ENCODE peak calls at places on chromosome 2, in five cellular contexts. One of them, this sample, is unnamed.

GRCh38 chr2:160256511-160256910 is 56.4 kb upstream of the ITGB6 start:
- DNase-seq in astrocyte of the spinal cord: no peak
- DNase-seq in CD4-positive, alpha-beta T cell: no peak
- DNase-seq in omental fat pad: no peak
- DNase-seq in endothelial cell: no peak
- DNase-seq in this sample: no peak

GRCh38 chr2:54613361-54613760 is 110.1 kb upstream of the EML6 start:
- DNase-seq in astrocyte of the spinal cord: peak
- DNase-seq in CD4-positive, alpha-beta T cell: no peak
- DNase-seq in omental fat pad: no peak
- DNase-seq in endothelial cell: no peak
- DNase-seq in this sample: no peak

GRCh38 chr2:160891353-160891740 is 268.9 kb upstream of the TANK start:
- DNase-seq in astrocyte of the spinal cord: no peak
- DNase-seq in CD4-positive, alpha-beta T cell: no peak
- DNase-seq in omental fat pad: no peak
- DNase-seq in endothelial cell: no peak
- DNase-seq in this sample: no peak

GRCh38 chr2:30709516-30709915 is 97.7 kb downstream of the CAPN13 start:
- DNase-seq in astrocyte of the spinal cord: no peak
- DNase-seq in CD4-positive, alpha-beta T cell: no peak
- DNase-seq in omental fat pad: no peak
- DNase-seq in endothelial cell: no peak
- DNase-seq in this sample: no peak

GRCh38 chr2:233133239-233133638 is 73.1 kb downstream of the INPP5D start:
- DNase-seq in astrocyte of the spinal cord: no peak
- DNase-seq in CD4-positive, alpha-beta T cell: no peak
- DNase-seq in omental fat pad: no peak
- DNase-seq in endothelial cell: no peak
- DNase-seq in this sample: no peak

GRCh38 chr2:3543023-3543683 is 15.0 kb downstream of the RNASEH1 start:
- DNase-seq in astrocyte of the spinal cord: no peak
- DNase-seq in CD4-positive, alpha-beta T cell: no peak
- DNase-seq in omental fat pad: no peak
- DNase-seq in endothelial cell: no peak
- DNase-seq in this sample: no peak

GRCh38 chr2:101230541-101230993 is 22.1 kb upstream of the CNOT11 start:
- DNase-seq in astrocyte of the spinal cord: peak
- DNase-seq in CD4-positive, alpha-beta T cell: no peak
- DNase-seq in omental fat pad: no peak
- DNase-seq in endothelial cell: no peak
- DNase-seq in this sample: no peak

GRCh38 chr2:144946263-144946662 is 426.3 kb upstream of the ZEB2 start:
- DNase-seq in astrocyte of the spinal cord: no peak
- DNase-seq in CD4-positive, alpha-beta T cell: no peak
- DNase-seq in omental fat pad: no peak
- DNase-seq in endothelial cell: no peak
- DNase-seq in this sample: no peak

GRCh38 chr2:25316101-25316500 is 25.6 kb downstream of the DNMT3A start:
- DNase-seq in astrocyte of the spinal cord: no peak
- DNase-seq in CD4-positive, alpha-beta T cell: no peak
- DNase-seq in omental fat pad: no peak
- DNase-seq in endothelial cell: no peak
- DNase-seq in this sample: no peak

GRCh38 chr2:124426630-124427029 is 401.5 kb downstream of the CNTNAP5 start:
- DNase-seq in astrocyte of the spinal cord: no peak
- DNase-seq in CD4-positive, alpha-beta T cell: no peak
- DNase-seq in omental fat pad: no peak
- DNase-seq in endothelial cell: no peak
- DNase-seq in this sample: no peak

GRCh38 chr2:48510329-48510728 is 19.6 kb upstream of the STON1 start:
- DNase-seq in astrocyte of the spinal cord: peak
- DNase-seq in CD4-positive, alpha-beta T cell: no peak
- DNase-seq in omental fat pad: no peak
- DNase-seq in endothelial cell: no peak
- DNase-seq in this sample: no peak

GRCh38 chr2:205274801-205275200 is 407.5 kb upstream of the NRP2 start:
- DNase-seq in astrocyte of the spinal cord: no peak
- DNase-seq in CD4-positive, alpha-beta T cell: no peak
- DNase-seq in omental fat pad: no peak
- DNase-seq in endothelial cell: no peak
- DNase-seq in this sample: no peak

GRCh38 chr2:63594622-63595021 is 5.9 kb downstream of the MDH1 start:
- DNase-seq in astrocyte of the spinal cord: no peak
- DNase-seq in CD4-positive, alpha-beta T cell: no peak
- DNase-seq in omental fat pad: no peak
- DNase-seq in endothelial cell: no peak
- DNase-seq in this sample: no peak

GRCh38 chr2:71468279-71469015 is 15.1 kb downstream of the DYSF start:
- DNase-seq in astrocyte of the spinal cord: no peak
- DNase-seq in CD4-positive, alpha-beta T cell: no peak
- DNase-seq in omental fat pad: no peak
- DNase-seq in endothelial cell: no peak
- DNase-seq in this sample: no peak

GRCh38 chr2:43158259-43158880 is 68.0 kb downstream of the ZFP36L2 start:
- DNase-seq in astrocyte of the spinal cord: peak
- DNase-seq in CD4-positive, alpha-beta T cell: no peak
- DNase-seq in omental fat pad: peak
- DNase-seq in endothelial cell: peak
- DNase-seq in this sample: no peak

GRCh38 chr2:81576713-81577112 is 1272.2 kb upstream of the LRRTM1 start:
- DNase-seq in astrocyte of the spinal cord: no peak
- DNase-seq in CD4-positive, alpha-beta T cell: no peak
- DNase-seq in omental fat pad: no peak
- DNase-seq in endothelial cell: no peak
- DNase-seq in this sample: no peak

GRCh38 chr2:21916934-21917522 is 793.3 kb downstream of the TDRD15 start:
- DNase-seq in astrocyte of the spinal cord: no peak
- DNase-seq in CD4-positive, alpha-beta T cell: no peak
- DNase-seq in omental fat pad: no peak
- DNase-seq in endothelial cell: no peak
- DNase-seq in this sample: no peak

GRCh38 chr2:221539246-221539645 is 32.9 kb downstream of the EPHA4 start:
- DNase-seq in astrocyte of the spinal cord: no peak
- DNase-seq in CD4-positive, alpha-beta T cell: no peak
- DNase-seq in omental fat pad: no peak
- DNase-seq in endothelial cell: no peak
- DNase-seq in this sample: no peak

GRCh38 chr2:174683392-174683759 is 80.9 kb downstream of the CHRNA1 start:
- DNase-seq in astrocyte of the spinal cord: peak
- DNase-seq in CD4-positive, alpha-beta T cell: no peak
- DNase-seq in omental fat pad: no peak
- DNase-seq in endothelial cell: no peak
- DNase-seq in this sample: no peak

GRCh38 chr2:207854484-207855386 is 85.0 kb upstream of the FZD5 start:
- DNase-seq in astrocyte of the spinal cord: peak
- DNase-seq in CD4-positive, alpha-beta T cell: no peak
- DNase-seq in omental fat pad: no peak
- DNase-seq in endothelial cell: no peak
- DNase-seq in this sample: peak

GRCh38 chr2:173574713-173575112 is 220.0 kb downstream of the CDCA7 start:
- DNase-seq in astrocyte of the spinal cord: peak
- DNase-seq in CD4-positive, alpha-beta T cell: no peak
- DNase-seq in omental fat pad: no peak
- DNase-seq in endothelial cell: no peak
- DNase-seq in this sample: no peak

GRCh38 chr2:218238896-218239295 is 21.9 kb downstream of the ARPC2 start:
- DNase-seq in astrocyte of the spinal cord: no peak
- DNase-seq in CD4-positive, alpha-beta T cell: no peak
- DNase-seq in omental fat pad: no peak
- DNase-seq in endothelial cell: no peak
- DNase-seq in this sample: no peak

GRCh38 chr2:217329023-217329431 is 469.2 kb upstream of the TNP1 start:
- DNase-seq in astrocyte of the spinal cord: no peak
- DNase-seq in CD4-positive, alpha-beta T cell: no peak
- DNase-seq in omental fat pad: no peak
- DNase-seq in endothelial cell: no peak
- DNase-seq in this sample: no peak

GRCh38 chr2:9251154-9252001 is 44.8 kb downstream of the ASAP2 start:
- DNase-seq in astrocyte of the spinal cord: peak
- DNase-seq in CD4-positive, alpha-beta T cell: no peak
- DNase-seq in omental fat pad: no peak
- DNase-seq in endothelial cell: no peak
- DNase-seq in this sample: no peak

GRCh38 chr2:163736433-163737168 is 793 bp upstream of the FIGN start:
- DNase-seq in astrocyte of the spinal cord: peak
- DNase-seq in CD4-positive, alpha-beta T cell: no peak
- DNase-seq in omental fat pad: peak
- DNase-seq in endothelial cell: peak
- DNase-seq in this sample: no peak

GRCh38 chr2:84249140-84249539 is 209.9 kb downstream of the SUCLG1 start:
- DNase-seq in astrocyte of the spinal cord: no peak
- DNase-seq in CD4-positive, alpha-beta T cell: no peak
- DNase-seq in omental fat pad: no peak
- DNase-seq in endothelial cell: no peak
- DNase-seq in this sample: no peak

GRCh38 chr2:134002391-134002790 is 251.5 kb upstream of the MGAT5 start:
- DNase-seq in astrocyte of the spinal cord: no peak
- DNase-seq in CD4-positive, alpha-beta T cell: no peak
- DNase-seq in omental fat pad: no peak
- DNase-seq in endothelial cell: no peak
- DNase-seq in this sample: no peak

GRCh38 chr2:128623776-128624424 is 305.2 kb upstream of the HS6ST1 start:
- DNase-seq in astrocyte of the spinal cord: peak
- DNase-seq in CD4-positive, alpha-beta T cell: no peak
- DNase-seq in omental fat pad: no peak
- DNase-seq in endothelial cell: no peak
- DNase-seq in this sample: peak

GRCh38 chr2:38016177-38016576 is 59.8 kb downstream of the CYP1B1 start:
- DNase-seq in astrocyte of the spinal cord: no peak
- DNase-seq in CD4-positive, alpha-beta T cell: no peak
- DNase-seq in omental fat pad: no peak
- DNase-seq in endothelial cell: no peak
- DNase-seq in this sample: no peak

GRCh38 chr2:200454839-200455801 is 54.7 kb downstream of the KCTD18 start:
- DNase-seq in astrocyte of the spinal cord: peak
- DNase-seq in CD4-positive, alpha-beta T cell: no peak
- DNase-seq in omental fat pad: no peak
- DNase-seq in endothelial cell: no peak
- DNase-seq in this sample: peak

GRCh38 chr2:200453142-200453852 is 56.6 kb downstream of the KCTD18 start:
- DNase-seq in astrocyte of the spinal cord: no peak
- DNase-seq in CD4-positive, alpha-beta T cell: no peak
- DNase-seq in omental fat pad: no peak
- DNase-seq in endothelial cell: no peak
- DNase-seq in this sample: no peak

GRCh38 chr2:200455958-200456421 is 53.9 kb downstream of the KCTD18 start:
- DNase-seq in astrocyte of the spinal cord: no peak
- DNase-seq in CD4-positive, alpha-beta T cell: no peak
- DNase-seq in omental fat pad: no peak
- DNase-seq in endothelial cell: no peak
- DNase-seq in this sample: no peak

GRCh38 chr2:200452377-200452776 is 57.5 kb downstream of the KCTD18 start:
- DNase-seq in astrocyte of the spinal cord: no peak
- DNase-seq in CD4-positive, alpha-beta T cell: no peak
- DNase-seq in omental fat pad: no peak
- DNase-seq in endothelial cell: no peak
- DNase-seq in this sample: no peak

DNA sequence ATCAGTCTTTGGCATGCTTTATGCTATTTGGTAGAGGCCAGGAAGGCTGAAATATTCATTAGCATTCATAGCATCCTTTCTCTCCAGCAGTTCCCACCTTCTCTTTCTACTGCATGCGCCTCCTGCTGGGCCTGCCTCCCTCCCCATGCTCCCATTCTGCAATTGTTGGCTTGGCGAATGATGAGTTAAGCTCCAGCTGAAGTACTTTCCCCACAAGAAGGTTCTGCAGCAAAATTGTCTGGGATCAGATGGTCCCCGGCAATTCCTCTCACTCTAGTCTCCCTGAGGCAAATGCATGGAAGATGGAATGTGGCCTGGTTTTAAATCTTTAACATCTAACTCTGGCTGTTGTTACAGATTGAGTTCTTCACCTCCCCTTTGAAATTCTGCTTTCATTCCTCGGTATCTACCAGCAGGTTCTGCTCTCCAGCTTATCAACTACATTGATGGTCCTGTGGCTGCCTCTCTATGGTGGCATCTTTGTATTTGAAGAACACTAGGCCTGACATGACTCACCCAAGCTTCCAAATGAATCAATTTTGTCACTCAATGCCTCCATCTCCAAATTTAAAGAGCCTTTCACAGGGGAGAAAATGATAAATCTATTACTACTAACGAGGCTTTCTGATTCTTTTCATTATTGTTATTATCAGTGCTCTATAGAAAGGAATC is 55.9 kb downstream of the KCTD18 start:
- DNase-seq in astrocyte of the spinal cord: no peak
- DNase-seq in CD4-positive, alpha-beta T cell: no peak
- DNase-seq in omental fat pad: no peak
- DNase-seq in endothelial cell: no peak
- DNase-seq in this sample: no peak
- TF ChIP-seq CTCF in astrocyte of the spinal cord: peak
- TF ChIP-seq CTCF in CD4-positive, alpha-beta T cell: no peak
- TF ChIP-seq CTCF in omental fat pad: no peak
- TF ChIP-seq CTCF in endothelial cell: no peak
- TF ChIP-seq CTCF in this sample: no peak

GRCh38 chr2:2012505-2012904 is 268.2 kb upstream of the PXDN start:
- DNase-seq in astrocyte of the spinal cord: peak
- DNase-seq in CD4-positive, alpha-beta T cell: no peak
- DNase-seq in omental fat pad: no peak
- DNase-seq in endothelial cell: no peak
- DNase-seq in this sample: no peak
- TF ChIP-seq CTCF in astrocyte of the spinal cord: no peak
- TF ChIP-seq CTCF in CD4-positive, alpha-beta T cell: no peak
- TF ChIP-seq CTCF in omental fat pad: no peak
- TF ChIP-seq CTCF in endothelial cell: no peak
- TF ChIP-seq CTCF in this sample: no peak

DNA sequence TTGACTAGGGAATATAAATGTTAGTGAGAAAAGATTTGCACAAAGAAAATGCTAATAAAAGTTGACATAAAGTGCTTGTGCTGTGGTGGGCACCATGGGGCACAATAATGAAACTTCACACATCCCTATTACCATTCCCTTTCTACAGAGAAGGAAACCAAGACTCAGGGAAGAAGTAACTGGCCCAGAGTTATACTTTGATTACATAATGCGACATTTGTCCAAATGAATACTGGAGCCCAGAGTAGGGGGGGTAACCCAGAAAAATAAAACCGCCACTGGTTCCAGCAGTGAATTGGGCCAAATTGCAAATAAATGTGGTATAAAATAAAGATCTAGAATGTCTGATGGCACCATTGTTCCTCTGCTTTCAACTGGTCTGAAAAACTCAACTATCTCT is 106.1 kb upstream of the PPP1CB start:
- DNase-seq in astrocyte of the spinal cord: no peak
- DNase-seq in CD4-positive, alpha-beta T cell: no peak
- DNase-seq in omental fat pad: no peak
- DNase-seq in endothelial cell: no peak
- DNase-seq in this sample: no peak
- TF ChIP-seq CTCF in astrocyte of the spinal cord: no peak
- TF ChIP-seq CTCF in CD4-positive, alpha-beta T cell: no peak
- TF ChIP-seq CTCF in omental fat pad: no peak
- TF ChIP-seq CTCF in endothelial cell: no peak
- TF ChIP-seq CTCF in this sample: no peak

DNA sequence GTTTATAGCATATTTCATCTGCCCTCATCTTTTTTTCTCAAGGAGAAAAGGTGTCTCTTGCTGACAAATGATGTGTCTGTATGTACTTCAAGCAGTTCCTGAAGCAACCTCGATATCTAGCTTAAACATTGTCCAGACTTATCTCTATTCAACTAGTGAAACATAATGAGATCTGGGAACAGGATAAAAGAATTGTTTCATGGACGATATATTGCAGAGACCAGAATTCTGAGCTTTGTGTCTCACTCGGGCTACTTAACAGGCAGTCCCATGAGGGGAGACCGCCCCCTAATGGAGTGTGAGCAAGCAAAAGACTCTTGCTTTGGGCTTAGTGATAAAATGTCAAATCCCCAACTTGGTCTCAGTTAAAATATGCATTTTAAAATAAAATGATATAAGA is 929.2 kb upstream of the SOX11 start:
- DNase-seq in astrocyte of the spinal cord: peak
- DNase-seq in CD4-positive, alpha-beta T cell: no peak
- DNase-seq in omental fat pad: no peak
- DNase-seq in endothelial cell: peak
- DNase-seq in this sample: no peak
- TF ChIP-seq CTCF in astrocyte of the spinal cord: peak
- TF ChIP-seq CTCF in CD4-positive, alpha-beta T cell: no peak
- TF ChIP-seq CTCF in omental fat pad: no peak
- TF ChIP-seq CTCF in endothelial cell: no peak
- TF ChIP-seq CTCF in this sample: no peak

This sample was measured in HFF-Myc.